ENCODE peak calls at places on chromosomes 5 and 9, in five cellular contexts. K is HepG2, D is PC-9, M is H9, Y is SK-N-SH. N is an unnamed sample.

GRCh38 chr9:113545068-113545467 is 81.5 kb downstream of the RGS3 start:
- DNase-seq in K (no peak), D (no peak), M (no peak), Y (no peak), N (no peak)

GRCh38 chr5:78602400-78602799 is 46.2 kb downstream of the LHFPL2 start:
- DNase-seq in K (peak), D (no peak), M (no peak), Y (no peak), N (no peak)

GRCh38 chr5:163396941-163397340 is 40.5 kb upstream of the CCNG1 start:
- DNase-seq in K (no peak), D (no peak), M (no peak), Y (no peak), N (no peak)

GRCh38 chr5:149455889-149456409 is 76.9 kb upstream of the IL17B start:
- DNase-seq in K (peak), D (peak), M (no peak), Y (no peak), N (no peak)

GRCh38 chr5:143495823-143496275 is 92.4 kb upstream of the NR3C1 start:
- DNase-seq in K (no peak), D (no peak), M (no peak), Y (no peak), N (no peak)

GRCh38 chr9:93978498-93978897 is 23.3 kb upstream of the BARX1 start:
- DNase-seq in K (no peak), D (no peak), M (no peak), Y (no peak), N (no peak)

GRCh38 chr9:7008411-7008810 is 250.6 kb downstream of the KDM4C start:
- DNase-seq in K (no peak), D (no peak), M (no peak), Y (no peak), N (no peak)

GRCh38 chr5:78526049-78526525 is 122.5 kb downstream of the LHFPL2 start:
- DNase-seq in K (no peak), D (no peak), M (no peak), Y (no peak), N (no peak)

GRCh38 chr5:173309731-173310130 is 18.5 kb downstream of the STC2 start:
- DNase-seq in K (no peak), D (no peak), M (no peak), Y (no peak), N (no peak)

GRCh38 chr9:94645901-94646300 is 6.6 kb upstream of the FBP1 start:
- DNase-seq in K (no peak), D (no peak), M (no peak), Y (no peak), N (no peak)

GRCh38 chr5:154199671-154200220 is 9.2 kb downstream of the GALNT10 start:
- DNase-seq in K (no peak), D (no peak), M (no peak), Y (no peak), N (no peak)
- H2AFZ ChIP-seq in K (no peak), D (no peak), M (no peak), Y (no peak), N (no peak)

DNA sequence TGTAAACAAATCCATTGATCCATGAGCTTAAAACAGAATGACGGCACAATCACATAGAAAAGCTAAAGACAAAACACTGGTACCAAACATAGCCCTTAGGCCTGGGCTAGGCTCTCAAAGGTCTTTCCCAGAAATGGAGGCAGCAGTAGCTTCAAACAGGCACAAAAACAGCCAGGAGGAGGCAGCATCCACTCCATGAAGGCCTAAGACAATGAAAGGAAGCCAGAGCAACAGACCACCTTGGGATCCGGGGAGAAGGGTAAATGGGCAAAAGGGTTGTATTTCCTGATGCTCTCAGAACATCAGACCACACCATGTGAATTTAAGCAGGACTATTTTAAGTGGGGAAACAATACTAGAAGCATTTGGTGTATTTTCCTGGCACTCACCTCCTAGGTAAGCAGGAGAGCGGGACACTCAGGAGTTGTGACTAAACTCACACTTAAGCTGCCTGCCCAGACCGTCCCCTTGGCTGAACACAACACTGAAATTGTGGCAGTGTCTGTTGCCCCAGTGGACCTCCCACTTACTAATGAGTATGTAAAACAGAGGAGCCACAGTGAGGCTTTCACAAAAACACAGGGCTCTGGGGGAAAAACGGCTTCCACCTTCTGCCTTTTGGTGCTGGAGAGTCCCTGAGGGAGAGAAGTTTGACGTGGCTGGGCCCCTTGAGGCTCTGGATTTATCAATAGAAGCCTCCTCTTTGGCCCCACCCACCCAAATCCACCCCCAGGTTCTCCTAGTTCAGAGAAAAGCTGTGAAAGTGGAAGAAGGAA is 11.9 kb downstream of the GNPDA1 start:
- DNase-seq in K (peak), D (no peak), M (no peak), Y (no peak), N (peak)
- TF ChIP-seq CTCF in K (peak), D (peak), M (peak), Y (peak), N (peak)

GRCh38 chr9:101359679-101360078 is 25.1 kb downstream of the BAAT start:
- DNase-seq in K (peak), D (no peak), M (no peak), Y (no peak), N (no peak)
- H3K27ac ChIP-seq in K (no peak), D (no peak), M (no peak), Y (no peak), N (no peak)

GRCh38 chr5:101580591-101580990 is 677.5 kb upstream of the ST8SIA4 start:
- DNase-seq in K (no peak), D (no peak), M (no peak), Y (no peak), N (no peak)
- H2AFZ ChIP-seq in K (no peak), D (no peak), M (no peak), Y (no peak), N (no peak)

DNA sequence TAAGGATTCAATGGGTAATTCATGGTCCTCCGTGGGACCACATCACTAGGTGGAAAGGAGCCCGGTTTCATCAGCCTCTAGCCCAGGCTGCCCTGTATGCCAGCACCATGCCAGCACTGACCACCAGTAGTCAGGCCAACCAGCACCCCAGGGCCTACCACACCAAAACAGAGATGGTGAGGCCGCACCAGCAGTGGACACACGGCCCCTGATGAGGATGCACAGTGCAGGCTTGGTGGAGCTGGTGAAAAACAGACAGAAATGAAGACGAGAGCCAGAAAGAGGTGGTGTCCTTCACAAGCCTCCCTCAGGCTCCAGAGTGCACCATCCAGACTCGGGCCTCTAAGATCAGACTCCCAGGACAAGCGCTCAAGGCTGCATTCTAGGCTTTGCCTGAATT is 128.2 kb downstream of the MED10 start:
- DNase-seq in K (no peak), D (no peak), M (no peak), Y (no peak), N (no peak)
- TF ChIP-seq CTCF in K (no peak), D (no peak), M (no peak), Y (no peak), N (no peak)

DNA sequence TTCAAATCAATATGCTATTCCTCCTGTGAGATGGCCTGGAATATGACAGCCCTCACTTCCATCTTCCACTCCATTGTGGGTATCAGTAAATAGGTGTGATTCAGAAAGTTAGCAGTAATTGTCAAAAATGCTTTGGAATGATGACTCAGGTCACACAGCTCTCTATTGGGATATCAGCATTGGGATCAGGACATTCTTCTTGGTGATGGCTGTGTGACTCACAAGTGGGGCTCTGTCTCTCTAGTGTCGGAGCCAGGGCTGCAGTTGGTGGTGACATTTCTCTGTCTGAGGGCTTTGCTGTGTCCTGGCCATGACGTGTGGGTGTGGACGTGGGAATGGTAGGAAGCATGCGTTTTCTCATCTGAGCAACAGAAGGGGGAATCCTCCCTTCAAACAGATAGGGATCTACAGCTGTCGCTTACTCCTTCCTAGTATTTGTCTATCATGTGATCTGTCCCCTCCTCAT is 125.1 kb downstream of the TRIO start:
- DNase-seq in K (peak), D (peak), M (no peak), Y (no peak), N (no peak)
- H3K27ac ChIP-seq in K (no peak), D (peak), M (no peak), Y (peak), N (peak)

N was measured in GM23338.